ENCODE peak calls at places on chromosomes 4 and X, in six cellular contexts. One of them, this sample, is unnamed.
A peak's percentile ranks its signal among the peaks of the same experiment; 100 is the strongest.

GRCh38 chr4:147969573-147969972 is 237.7 kb downstream of the ARHGAP10 start:
- DNase-seq in ovary: no peak
- DNase-seq in endothelial cell of umbilical vein: peak; percentile 69
- DNase-seq in pancreas: no peak
- DNase-seq in fibroblast of lung: no peak
- DNase-seq in heart left ventricle: no peak
- DNase-seq in this sample: no peak

GRCh38 chrX:29841750-29842149 is 373.6 kb upstream of the MAGEB2 start:
- DNase-seq in endothelial cell of umbilical vein: peak; percentile 3
- DNase-seq in pancreas: no peak
- DNase-seq in fibroblast of lung: no peak
- DNase-seq in ovary: no peak
- DNase-seq in heart left ventricle: no peak
- DNase-seq in this sample: no peak

GRCh38 chr4:73707918-73708577 is 32.3 kb upstream of the CXCL8 start:
- DNase-seq in ovary: peak; percentile 48
- DNase-seq in heart left ventricle: peak; percentile 56
- DNase-seq in pancreas: peak; percentile 25
- DNase-seq in endothelial cell of umbilical vein: peak; percentile 90
- DNase-seq in fibroblast of lung: peak; percentile 91
- DNase-seq in this sample: peak; percentile 25

GRCh38 chr4:40446785-40447184 is 111.7 kb downstream of the CHRNA9 start:
- DNase-seq in heart left ventricle: no peak
- DNase-seq in ovary: no peak
- DNase-seq in pancreas: no peak
- DNase-seq in fibroblast of lung: no peak
- DNase-seq in endothelial cell of umbilical vein: no peak
- DNase-seq in this sample: no peak

GRCh38 chr4:158873795-158874359 is 105.1 kb downstream of the FNIP2 start:
- DNase-seq in heart left ventricle: no peak
- DNase-seq in fibroblast of lung: peak; percentile 74
- DNase-seq in ovary: no peak
- DNase-seq in pancreas: no peak
- DNase-seq in endothelial cell of umbilical vein: peak; percentile 81
- DNase-seq in this sample: peak; percentile 55

GRCh38 chrX:68632491-68632890 is 15.0 kb upstream of the STARD8 start:
- DNase-seq in heart left ventricle: no peak
- DNase-seq in pancreas: no peak
- DNase-seq in endothelial cell of umbilical vein: no peak
- DNase-seq in fibroblast of lung: no peak
- DNase-seq in ovary: no peak
- DNase-seq in this sample: no peak

GRCh38 chrX:121221321-121221977 is 174.0 kb downstream of the GLUD2 start:
- DNase-seq in ovary: no peak
- DNase-seq in endothelial cell of umbilical vein: no peak
- DNase-seq in pancreas: no peak
- DNase-seq in fibroblast of lung: no peak
- DNase-seq in heart left ventricle: no peak
- DNase-seq in this sample: peak; percentile 2

GRCh38 chr4:69831646-69832325 is 28.2 kb downstream of the SULT1E1 start:
- DNase-seq in pancreas: no peak
- DNase-seq in endothelial cell of umbilical vein: no peak
- DNase-seq in fibroblast of lung: no peak
- DNase-seq in ovary: no peak
- DNase-seq in heart left ventricle: peak; percentile 23
- DNase-seq in this sample: no peak

GRCh38 chr4:20137176-20137575 is 114.5 kb upstream of the SLIT2 start:
- DNase-seq in pancreas: no peak
- DNase-seq in heart left ventricle: no peak
- DNase-seq in fibroblast of lung: peak; percentile 7
- DNase-seq in endothelial cell of umbilical vein: no peak
- DNase-seq in ovary: no peak
- DNase-seq in this sample: peak; percentile 30

GRCh38 chr4:154781126-154781982 is at the start of gene RBM46:
- DNase-seq in fibroblast of lung: no peak
- DNase-seq in heart left ventricle: no peak
- DNase-seq in pancreas: no peak
- DNase-seq in ovary: no peak
- DNase-seq in endothelial cell of umbilical vein: no peak
- DNase-seq in this sample: peak; percentile 11

GRCh38 chr4:102104278-102104677 is 241.0 kb downstream of the SLC39A8 start:
- DNase-seq in ovary: no peak
- DNase-seq in pancreas: no peak
- DNase-seq in fibroblast of lung: no peak
- DNase-seq in heart left ventricle: no peak
- DNase-seq in endothelial cell of umbilical vein: no peak
- DNase-seq in this sample: no peak

GRCh38 chr4:1038948-1039492 is 27.6 kb downstream of the FGFRL1 start:
- DNase-seq in heart left ventricle: no peak
- DNase-seq in ovary: no peak
- DNase-seq in fibroblast of lung: no peak
- DNase-seq in endothelial cell of umbilical vein: no peak
- DNase-seq in pancreas: no peak
- DNase-seq in this sample: no peak

GRCh38 chr4:1041936-1042330 is 30.5 kb downstream of the FGFRL1 start:
- DNase-seq in pancreas: no peak
- DNase-seq in fibroblast of lung: no peak
- DNase-seq in heart left ventricle: no peak
- DNase-seq in endothelial cell of umbilical vein: no peak
- DNase-seq in ovary: peak; percentile 43
- DNase-seq in this sample: no peak

GRCh38 chr4:1040344-1041146 is 29.1 kb downstream of the FGFRL1 start:
- DNase-seq in endothelial cell of umbilical vein: no peak
- DNase-seq in fibroblast of lung: no peak
- DNase-seq in heart left ventricle: no peak
- DNase-seq in pancreas: no peak
- DNase-seq in ovary: no peak
- DNase-seq in this sample: no peak

GRCh38 chr4:1041147-1041935 is 29.9 kb downstream of the FGFRL1 start:
- DNase-seq in heart left ventricle: no peak
- DNase-seq in pancreas: no peak
- DNase-seq in endothelial cell of umbilical vein: peak; percentile 37
- DNase-seq in ovary: no peak
- DNase-seq in fibroblast of lung: peak; percentile 54
- DNase-seq in this sample: no peak

GRCh38 chr4:1039493-1040343 is 28.3 kb downstream of the FGFRL1 start:
- DNase-seq in pancreas: peak; percentile 64
- DNase-seq in heart left ventricle: no peak
- DNase-seq in ovary: peak; percentile 80
- DNase-seq in endothelial cell of umbilical vein: no peak
- DNase-seq in fibroblast of lung: peak; percentile 53
- DNase-seq in this sample: peak; percentile 55
- H3K4me1 ChIP-seq in pancreas: peaks cover 9% of the 10 kb centered on the region
- H3K4me1 ChIP-seq in heart left ventricle: no peaks in the 10 kb centered on the region
- H3K4me1 ChIP-seq in ovary: peaks cover 31% of the 10 kb centered on the region
- H3K4me1 ChIP-seq in endothelial cell of umbilical vein: peaks cover 16% of the 10 kb centered on the region
- H3K4me1 ChIP-seq in fibroblast of lung: peaks cover 21% of the 10 kb centered on the region
- H3K4me1 ChIP-seq in this sample: peaks cover 3% of the 10 kb centered on the region

DNA sequence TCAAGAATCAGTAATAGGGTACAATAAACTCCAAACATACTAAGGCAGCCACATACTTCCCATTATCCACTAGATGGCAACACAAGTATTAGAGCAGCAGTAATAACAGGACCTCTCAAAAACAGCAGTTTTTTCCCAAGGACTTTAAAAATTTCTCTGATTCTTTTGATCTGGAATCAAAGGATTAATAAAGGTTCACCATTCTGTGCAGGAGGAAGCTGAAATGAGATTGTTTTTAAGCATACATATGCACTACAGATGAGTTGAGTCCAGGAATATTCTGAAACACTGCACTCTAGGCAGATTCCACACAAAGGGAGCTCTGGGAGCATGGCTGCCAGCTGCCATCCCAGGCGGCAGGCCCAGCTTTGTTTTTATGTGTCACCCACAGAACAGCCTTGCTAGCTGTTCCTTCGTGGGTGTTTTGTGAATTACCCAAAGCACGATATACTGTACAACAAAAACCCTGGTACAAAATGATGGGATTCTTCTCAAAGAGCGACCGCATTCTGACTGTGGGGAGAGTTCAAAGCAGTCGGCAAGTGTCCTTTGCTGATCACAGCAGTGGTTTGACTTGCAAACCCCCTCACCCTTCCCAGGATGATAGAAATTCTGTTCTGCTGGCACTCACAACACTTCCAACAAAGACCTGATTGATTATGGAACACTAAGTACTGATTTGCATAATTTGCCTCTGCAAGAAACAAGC is 61.0 kb downstream of the STX18 start:
- DNase-seq in fibroblast of lung: peak; percentile 43
- DNase-seq in heart left ventricle: no peak
- DNase-seq in ovary: no peak
- DNase-seq in pancreas: no peak
- DNase-seq in endothelial cell of umbilical vein: peak; percentile 13
- DNase-seq in this sample: no peak
- TF ChIP-seq CTCF in fibroblast of lung: peak; percentile 65
- TF ChIP-seq CTCF in heart left ventricle: no peak
- TF ChIP-seq CTCF in ovary: no peak
- TF ChIP-seq CTCF in pancreas: no peak
- TF ChIP-seq CTCF in endothelial cell of umbilical vein: peak; percentile 19
- TF ChIP-seq CTCF in this sample: peak; percentile 57

GRCh38 chr4:186698028-186698427 is 25.6 kb downstream of the FAT1 start:
- DNase-seq in heart left ventricle: no peak
- DNase-seq in pancreas: no peak
- DNase-seq in fibroblast of lung: no peak
- DNase-seq in ovary: no peak
- DNase-seq in endothelial cell of umbilical vein: no peak
- DNase-seq in this sample: no peak
- H3K4me1 ChIP-seq in heart left ventricle: peaks cover 6% of the 10 kb centered on the region
- H3K4me1 ChIP-seq in pancreas: peaks cover 3% of the 10 kb centered on the region
- H3K4me1 ChIP-seq in fibroblast of lung: peaks cover 23% of the 10 kb centered on the region
- H3K4me1 ChIP-seq in ovary: peaks cover 8% of the 10 kb centered on the region
- H3K4me1 ChIP-seq in endothelial cell of umbilical vein: no peaks in the 10 kb centered on the region
- H3K4me1 ChIP-seq in this sample: peaks cover 22% of the 10 kb centered on the region

GRCh38 chrX:77785746-77786548 is at the start of gene ATRX:
- DNase-seq in heart left ventricle: peak; percentile 75
- DNase-seq in pancreas: peak; percentile 63
- DNase-seq in endothelial cell of umbilical vein: peak; percentile 80
- DNase-seq in fibroblast of lung: peak; percentile 82
- DNase-seq in ovary: peak; percentile 73
- DNase-seq in this sample: peak; percentile 84
- TF ChIP-seq CTCF in heart left ventricle: no peak
- TF ChIP-seq CTCF in pancreas: no peak
- TF ChIP-seq CTCF in endothelial cell of umbilical vein: no peak
- TF ChIP-seq CTCF in fibroblast of lung: no peak
- TF ChIP-seq CTCF in ovary: no peak
- TF ChIP-seq CTCF in this sample: no peak

GRCh38 chr4:87377816-87378215 is 13.2 kb downstream of the HSD17B11 start:
- DNase-seq in endothelial cell of umbilical vein: no peak
- DNase-seq in ovary: no peak
- DNase-seq in fibroblast of lung: no peak
- DNase-seq in pancreas: no peak
- DNase-seq in heart left ventricle: no peak
- DNase-seq in this sample: no peak

GRCh38 chr4:87387237-87387636 is 3.8 kb downstream of the HSD17B11 start:
- DNase-seq in fibroblast of lung: no peak
- DNase-seq in pancreas: no peak
- DNase-seq in endothelial cell of umbilical vein: no peak
- DNase-seq in heart left ventricle: no peak
- DNase-seq in ovary: no peak
- DNase-seq in this sample: no peak

GRCh38 chr4:87382116-87382515 is 8.9 kb downstream of the HSD17B11 start:
- DNase-seq in fibroblast of lung: no peak
- DNase-seq in heart left ventricle: no peak
- DNase-seq in ovary: no peak
- DNase-seq in endothelial cell of umbilical vein: no peak
- DNase-seq in pancreas: no peak
- DNase-seq in this sample: no peak

DNA sequence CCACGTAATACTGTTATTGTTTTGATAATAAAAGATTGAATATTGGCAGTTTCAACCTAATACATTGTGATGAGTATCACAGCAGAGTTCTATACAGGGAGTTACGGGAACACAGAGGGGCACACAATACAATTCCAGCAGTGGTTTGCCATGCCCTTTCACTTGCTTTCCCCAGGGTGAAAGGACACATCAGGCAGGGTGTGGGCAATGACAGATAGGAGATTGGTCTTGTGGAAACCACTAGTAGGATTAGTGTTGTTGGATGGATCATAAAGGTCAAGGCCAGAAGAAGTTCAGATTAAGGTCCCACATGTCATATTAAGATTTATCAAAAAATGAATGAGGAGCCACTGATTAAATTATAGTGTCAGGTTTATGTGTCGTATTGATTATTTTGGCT is 8.1 kb downstream of the HSD17B11 start:
- DNase-seq in endothelial cell of umbilical vein: no peak
- DNase-seq in pancreas: no peak
- DNase-seq in fibroblast of lung: no peak
- DNase-seq in heart left ventricle: no peak
- DNase-seq in ovary: no peak
- DNase-seq in this sample: no peak
- H3K4me1 ChIP-seq in endothelial cell of umbilical vein: no peaks in the 10 kb centered on the region
- H3K4me1 ChIP-seq in pancreas: no peaks in the 10 kb centered on the region
- H3K4me1 ChIP-seq in fibroblast of lung: no peaks in the 10 kb centered on the region
- H3K4me1 ChIP-seq in heart left ventricle: no peaks in the 10 kb centered on the region
- H3K4me1 ChIP-seq in ovary: no peaks in the 10 kb centered on the region
- H3K4me1 ChIP-seq in this sample: no peaks in the 10 kb centered on the region

GRCh38 chr4:188162698-188163097 is 23.5 kb downstream of the TRIML1 start:
- DNase-seq in heart left ventricle: no peak
- DNase-seq in pancreas: no peak
- DNase-seq in endothelial cell of umbilical vein: no peak
- DNase-seq in ovary: no peak
- DNase-seq in fibroblast of lung: no peak
- DNase-seq in this sample: no peak
- TF ChIP-seq CTCF in heart left ventricle: no peak
- TF ChIP-seq CTCF in pancreas: no peak
- TF ChIP-seq CTCF in endothelial cell of umbilical vein: no peak
- TF ChIP-seq CTCF in ovary: no peak
- TF ChIP-seq CTCF in fibroblast of lung: no peak
- TF ChIP-seq CTCF in this sample: no peak

GRCh38 chr4:140047017-140047640 is 106.9 kb downstream of the MAML3 start:
- DNase-seq in endothelial cell of umbilical vein: peak; percentile 43
- DNase-seq in fibroblast of lung: no peak
- DNase-seq in ovary: no peak
- DNase-seq in heart left ventricle: peak; percentile 52
- DNase-seq in pancreas: no peak
- DNase-seq in this sample: peak; percentile 67
- H3K4me1 ChIP-seq in endothelial cell of umbilical vein: peaks cover 49% of the 10 kb centered on the region
- H3K4me1 ChIP-seq in fibroblast of lung: peaks cover 2% of the 10 kb centered on the region
- H3K4me1 ChIP-seq in ovary: peaks cover 5% of the 10 kb centered on the region
- H3K4me1 ChIP-seq in heart left ventricle: no peaks in the 10 kb centered on the region
- H3K4me1 ChIP-seq in pancreas: no peaks in the 10 kb centered on the region
- H3K4me1 ChIP-seq in this sample: peaks cover 73% of the 10 kb centered on the region

This sample was measured in cardiac muscle cell.